ENCODE peak calls at places on chromosomes 11 and 22, in ten cellular contexts. E is pons; S is amniotic stem cell; Y is dermis blood vessel endothelial cell; D is natural killer cell treated with Interleukin-12 subunit alpha and Interleukin-12 subunit beta and Interleukin-15 and Interleukin-18, amount 100 ng/mL, for 72 hours; L is neural progenitor cell; U is upper lobe of right lung; F is activated CD4-positive, alpha-beta memory T cell treated with anti-CD3 and anti-CD28 coated beads, Interleukin-2, amount 10 ng/mL, durations not matched to agents 7 days and 5 days; O is B cell; J is heart right ventricle. Z is an unnamed sample.
A peak's percentile ranks its signal among the peaks of the same experiment; 100 is the strongest.

GRCh38 chr22:40919446-40919845 is 31.7 kb upstream of the RBX1 start:
- DNase-seq in E (no peak), S (no peak), Y (no peak), D (no peak), L (no peak), U (no peak), F (no peak), O (no peak), J (no peak), Z (no peak)

GRCh38 chr11:8219257-8220021 is 44.2 kb downstream of the LMO1 start:
- DNase-seq in E (peak; percentile 41), S (no peak), Y (peak; percentile 73), D (no peak), L (peak; percentile 72), U (no peak), F (no peak), O (no peak), J (no peak), Z (no peak)

GRCh38 chr22:49647346-49648026 is 180.2 kb downstream of the BRD1 start:
- DNase-seq in E (no peak), S (no peak), Y (no peak), D (no peak), L (no peak), U (no peak), F (no peak), O (no peak), J (no peak), Z (no peak)

GRCh38 chr11:75338516-75339218 is 12.8 kb downstream of the ARRB1 start:
- DNase-seq in E (no peak), S (no peak), Y (peak; percentile 46), D (no peak), L (no peak), U (no peak), F (no peak), O (no peak), J (peak; percentile 52), Z (no peak)

GRCh38 chr22:21015051-21016006 is at the start of gene P2RX6:
- DNase-seq in E (no peak), S (no peak), Y (no peak), D (no peak), L (no peak), U (no peak), F (no peak), O (no peak), J (no peak), Z (no peak)

GRCh38 chr11:84817998-84818397 is 809.1 kb downstream of the DLG2 start:
- DNase-seq in E (no peak), S (peak; percentile 33), Y (no peak), D (no peak), L (no peak), U (no peak), F (no peak), O (no peak), J (no peak), Z (no peak)

GRCh38 chr11:291281-292210 is 2.6 kb downstream of the PGGHG start:
- DNase-seq in E (no peak), S (no peak), Y (no peak), D (peak; percentile 56), L (no peak), U (peak; percentile 63), F (no peak), O (peak; percentile 26), J (no peak), Z (no peak)

GRCh38 chr11:72789493-72790131 is 4.2 kb downstream of the STARD10 start:
- DNase-seq in E (no peak), S (no peak), Y (no peak), D (no peak), L (peak; percentile 0), U (no peak), F (no peak), O (no peak), J (peak; percentile 67), Z (no peak)

GRCh38 chr11:122197055-122197987 is 81.3 kb upstream of the BLID start:
- DNase-seq in E (no peak), S (peak; percentile 93), Y (peak; percentile 96), D (no peak), L (no peak), U (no peak), F (no peak), O (no peak), J (peak; percentile 20), Z (peak; percentile 95)

GRCh38 chr22:25919452-25919851 is 177.5 kb downstream of the MYO18B start:
- DNase-seq in E (no peak), S (no peak), Y (no peak), D (no peak), L (no peak), U (no peak), F (no peak), O (no peak), J (no peak), Z (no peak)

GRCh38 chr11:96187779-96188624 is 155.0 kb downstream of the MAML2 start:
- DNase-seq in E (peak; percentile 43), S (peak; percentile 46), Y (peak; percentile 37), D (no peak), L (no peak), U (no peak), F (no peak), O (no peak), J (peak; percentile 26), Z (peak; percentile 61)